ENCODE peak calls at places on chromosome 12, in eight cellular contexts. One of them, this sample, is unnamed.

GRCh38 chr12:128644664-128645296 is 179.0 kb downstream of the SLC15A4 start:
- DNase-seq in A549: peak
- DNase-seq in uterus: peak
- DNase-seq in ovary: no peak
- DNase-seq in IMR-90: no peak
- DNase-seq in body of pancreas: peak
- DNase-seq in heart left ventricle: no peak
- DNase-seq in stomach: peak
- DNase-seq in this sample: no peak

GRCh38 chr12:15532364-15532977 is 210.2 kb downstream of the PTPRO start:
- DNase-seq in heart left ventricle: no peak
- DNase-seq in body of pancreas: peak
- DNase-seq in A549: peak
- DNase-seq in uterus: no peak
- DNase-seq in ovary: no peak
- DNase-seq in IMR-90: peak
- DNase-seq in stomach: no peak
- DNase-seq in this sample: peak

GRCh38 chr12:100476013-100476751 is 2.5 kb downstream of the NR1H4 start:
- DNase-seq in body of pancreas: peak
- DNase-seq in IMR-90: no peak
- DNase-seq in A549: no peak
- DNase-seq in uterus: no peak
- DNase-seq in ovary: no peak
- DNase-seq in stomach: no peak
- DNase-seq in heart left ventricle: no peak
- DNase-seq in this sample: no peak

GRCh38 chr12:118773956-118774723 is 207.2 kb upstream of the SRRM4 start:
- DNase-seq in uterus: no peak
- DNase-seq in body of pancreas: no peak
- DNase-seq in A549: no peak
- DNase-seq in IMR-90: no peak
- DNase-seq in heart left ventricle: no peak
- DNase-seq in ovary: no peak
- DNase-seq in stomach: no peak
- DNase-seq in this sample: no peak

GRCh38 chr12:44717612-44718011 is 158.5 kb downstream of the NELL2 start:
- DNase-seq in body of pancreas: no peak
- DNase-seq in IMR-90: no peak
- DNase-seq in stomach: no peak
- DNase-seq in A549: no peak
- DNase-seq in ovary: no peak
- DNase-seq in heart left ventricle: no peak
- DNase-seq in uterus: no peak
- DNase-seq in this sample: no peak

GRCh38 chr12:60257063-60257462 is 661.2 kb downstream of the SLC16A7 start:
- DNase-seq in stomach: no peak
- DNase-seq in uterus: no peak
- DNase-seq in heart left ventricle: no peak
- DNase-seq in body of pancreas: no peak
- DNase-seq in A549: peak
- DNase-seq in IMR-90: peak
- DNase-seq in ovary: no peak
- DNase-seq in this sample: no peak

GRCh38 chr12:5254703-5255102 is 177.2 kb upstream of the NTF3 start:
- DNase-seq in stomach: no peak
- DNase-seq in ovary: no peak
- DNase-seq in heart left ventricle: no peak
- DNase-seq in body of pancreas: no peak
- DNase-seq in A549: no peak
- DNase-seq in uterus: no peak
- DNase-seq in IMR-90: no peak
- DNase-seq in this sample: no peak

GRCh38 chr12:124566181-124567034 is 1.0 kb downstream of the NCOR2 start:
- DNase-seq in heart left ventricle: peak
- DNase-seq in uterus: peak
- DNase-seq in stomach: peak
- DNase-seq in IMR-90: peak
- DNase-seq in ovary: peak
- DNase-seq in body of pancreas: peak
- DNase-seq in A549: peak
- DNase-seq in this sample: peak

GRCh38 chr12:132554857-132555630 is 55.3 kb downstream of the LRCOL1 start:
- DNase-seq in heart left ventricle: no peak
- DNase-seq in stomach: no peak
- DNase-seq in IMR-90: no peak
- DNase-seq in body of pancreas: peak
- DNase-seq in uterus: no peak
- DNase-seq in ovary: no peak
- DNase-seq in A549: peak
- DNase-seq in this sample: peak

GRCh38 chr12:76033116-76034001 is 1.8 kb upstream of the PHLDA1 start:
- DNase-seq in body of pancreas: no peak
- DNase-seq in A549: no peak
- DNase-seq in ovary: no peak
- DNase-seq in heart left ventricle: no peak
- DNase-seq in uterus: no peak
- DNase-seq in IMR-90: peak
- DNase-seq in stomach: no peak
- DNase-seq in this sample: peak

GRCh38 chr12:27822076-27822712 is 42.2 kb upstream of the MANSC4 start:
- DNase-seq in uterus: no peak
- DNase-seq in heart left ventricle: no peak
- DNase-seq in IMR-90: peak
- DNase-seq in body of pancreas: no peak
- DNase-seq in stomach: no peak
- DNase-seq in ovary: no peak
- DNase-seq in A549: peak
- DNase-seq in this sample: peak

GRCh38 chr12:124497658-124498057 is 69.8 kb downstream of the NCOR2 start:
- DNase-seq in ovary: no peak
- DNase-seq in body of pancreas: peak
- DNase-seq in A549: no peak
- DNase-seq in stomach: no peak
- DNase-seq in heart left ventricle: peak
- DNase-seq in IMR-90: peak
- DNase-seq in uterus: no peak
- DNase-seq in this sample: no peak

GRCh38 chr12:86137936-86138335 is 118.3 kb downstream of the MGAT4C start:
- DNase-seq in IMR-90: peak
- DNase-seq in stomach: no peak
- DNase-seq in body of pancreas: no peak
- DNase-seq in heart left ventricle: no peak
- DNase-seq in uterus: no peak
- DNase-seq in A549: peak
- DNase-seq in ovary: no peak
- DNase-seq in this sample: no peak

GRCh38 chr12:25121916-25122315 is 73.0 kb downstream of the DNAI7 start:
- DNase-seq in stomach: no peak
- DNase-seq in uterus: no peak
- DNase-seq in ovary: no peak
- DNase-seq in IMR-90: peak
- DNase-seq in body of pancreas: no peak
- DNase-seq in heart left ventricle: no peak
- DNase-seq in A549: no peak
- DNase-seq in this sample: no peak

GRCh38 chr12:51661199-51661598 is 70.2 kb downstream of the SCN8A start:
- DNase-seq in uterus: no peak
- DNase-seq in ovary: no peak
- DNase-seq in body of pancreas: no peak
- DNase-seq in A549: no peak
- DNase-seq in IMR-90: no peak
- DNase-seq in stomach: no peak
- DNase-seq in heart left ventricle: no peak
- DNase-seq in this sample: no peak
- TF ChIP-seq POLR2A in uterus: no peak
- TF ChIP-seq POLR2A in ovary: no peak
- TF ChIP-seq POLR2A in body of pancreas: no peak
- TF ChIP-seq POLR2A in A549: no peak
- TF ChIP-seq POLR2A in IMR-90: no peak
- TF ChIP-seq POLR2A in stomach: no peak
- TF ChIP-seq POLR2A in heart left ventricle: no peak
- TF ChIP-seq POLR2A in this sample: no peak

GRCh38 chr12:113162102-113163029 is 12.8 kb downstream of the CFAP73 start:
- DNase-seq in stomach: no peak
- DNase-seq in heart left ventricle: peak
- DNase-seq in IMR-90: peak
- DNase-seq in uterus: no peak
- DNase-seq in A549: no peak
- DNase-seq in body of pancreas: peak
- DNase-seq in ovary: no peak
- DNase-seq in this sample: no peak
- TF ChIP-seq POLR2A in stomach: no peak
- TF ChIP-seq POLR2A in heart left ventricle: no peak
- TF ChIP-seq POLR2A in IMR-90: no peak
- TF ChIP-seq POLR2A in uterus: no peak
- TF ChIP-seq POLR2A in A549: no peak
- TF ChIP-seq POLR2A in body of pancreas: no peak
- TF ChIP-seq POLR2A in ovary: no peak
- TF ChIP-seq POLR2A in this sample: no peak

DNA sequence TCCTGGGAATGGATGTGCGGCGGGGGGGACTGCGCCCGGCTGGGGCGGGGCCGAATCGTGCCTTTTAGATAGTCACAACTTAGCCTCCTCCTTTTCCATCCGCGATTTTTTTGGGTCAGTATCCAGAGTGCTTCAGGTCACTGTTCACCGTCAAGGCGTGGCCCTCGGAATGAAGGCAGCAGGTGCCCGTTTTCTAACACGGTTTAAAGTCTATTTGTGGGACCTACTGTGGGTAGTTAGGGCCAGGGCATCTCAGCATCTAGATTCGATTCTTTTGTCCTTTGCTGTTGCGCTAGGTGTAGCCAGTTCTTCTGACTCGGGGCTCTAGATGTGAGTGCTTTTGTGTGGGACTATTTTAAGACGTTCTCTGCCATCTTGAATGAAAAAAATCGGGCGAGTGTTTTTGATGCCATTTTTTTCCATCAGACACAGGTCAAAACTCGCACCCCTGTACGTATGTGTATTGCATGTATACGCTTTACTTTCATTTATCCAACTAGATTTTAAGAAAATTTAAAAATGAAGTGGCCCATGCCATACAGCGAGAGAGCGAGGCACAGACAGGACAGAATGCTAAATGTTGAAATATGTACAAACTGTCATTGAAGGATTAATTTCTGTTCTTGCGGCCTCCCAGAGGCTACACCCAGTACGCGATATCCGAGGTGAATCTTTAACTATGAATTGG is 701 bp downstream of the VEZT start:
- DNase-seq in uterus: peak
- DNase-seq in stomach: no peak
- DNase-seq in ovary: no peak
- DNase-seq in body of pancreas: peak
- DNase-seq in IMR-90: peak
- DNase-seq in heart left ventricle: no peak
- DNase-seq in A549: no peak
- DNase-seq in this sample: peak
- TF ChIP-seq POLR2A in uterus: no peak
- TF ChIP-seq POLR2A in stomach: no peak
- TF ChIP-seq POLR2A in ovary: no peak
- TF ChIP-seq POLR2A in body of pancreas: no peak
- TF ChIP-seq POLR2A in IMR-90: no peak
- TF ChIP-seq POLR2A in heart left ventricle: no peak
- TF ChIP-seq POLR2A in A549: no peak
- TF ChIP-seq POLR2A in this sample: no peak

DNA sequence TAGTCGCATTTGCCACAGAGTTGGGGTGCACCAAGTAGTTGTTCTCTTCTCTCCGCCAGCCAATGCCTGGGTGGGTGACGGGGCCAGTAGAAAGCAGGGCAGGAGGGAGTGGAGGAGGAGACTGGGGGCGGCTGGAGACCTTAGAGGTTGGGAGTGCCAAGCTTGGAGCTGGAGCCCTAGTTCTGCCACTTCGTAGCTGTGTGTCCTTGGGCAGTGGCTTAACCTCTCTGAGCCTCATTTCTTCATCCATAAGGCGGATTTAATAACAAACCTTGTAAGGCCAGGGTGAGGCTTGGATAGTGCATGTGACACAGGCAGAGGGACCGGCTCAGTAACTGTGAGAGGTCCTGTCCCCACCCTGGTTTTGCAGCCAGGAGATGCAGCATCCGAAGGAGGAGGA is 81.1 kb upstream of the LHX5 start:
- DNase-seq in uterus: no peak
- DNase-seq in heart left ventricle: no peak
- DNase-seq in stomach: no peak
- DNase-seq in IMR-90: no peak
- DNase-seq in A549: no peak
- DNase-seq in ovary: no peak
- DNase-seq in body of pancreas: no peak
- DNase-seq in this sample: no peak
- TF ChIP-seq POLR2A in uterus: no peak
- TF ChIP-seq POLR2A in heart left ventricle: no peak
- TF ChIP-seq POLR2A in stomach: no peak
- TF ChIP-seq POLR2A in IMR-90: no peak
- TF ChIP-seq POLR2A in A549: no peak
- TF ChIP-seq POLR2A in ovary: no peak
- TF ChIP-seq POLR2A in body of pancreas: no peak
- TF ChIP-seq POLR2A in this sample: no peak

GRCh38 chr12:109573029-109573913 is at the start of the genes MMAB and MVK:
- DNase-seq in heart left ventricle: peak
- DNase-seq in stomach: peak
- DNase-seq in body of pancreas: peak
- DNase-seq in IMR-90: peak
- DNase-seq in uterus: peak
- DNase-seq in A549: peak
- DNase-seq in ovary: peak
- DNase-seq in this sample: peak
- TF ChIP-seq POLR2A in heart left ventricle: peak
- TF ChIP-seq POLR2A in stomach: no peak
- TF ChIP-seq POLR2A in body of pancreas: peak
- TF ChIP-seq POLR2A in IMR-90: peak
- TF ChIP-seq POLR2A in uterus: peak
- TF ChIP-seq POLR2A in A549: peak
- TF ChIP-seq POLR2A in ovary: peak
- TF ChIP-seq POLR2A in this sample: peak

GRCh38 chr12:121802485-121802842 is 1.3 kb upstream of the SETD1B start:
- DNase-seq in ovary: no peak
- DNase-seq in A549: no peak
- DNase-seq in IMR-90: no peak
- DNase-seq in stomach: no peak
- DNase-seq in uterus: no peak
- DNase-seq in body of pancreas: no peak
- DNase-seq in heart left ventricle: no peak
- DNase-seq in this sample: no peak

GRCh38 chr12:121803861-121804416 is at the start of gene SETD1B:
- DNase-seq in body of pancreas: peak
- DNase-seq in A549: peak
- DNase-seq in ovary: peak
- DNase-seq in stomach: peak
- DNase-seq in uterus: peak
- DNase-seq in IMR-90: peak
- DNase-seq in heart left ventricle: peak
- DNase-seq in this sample: peak

GRCh38 chr12:121801601-121802484 is 2.0 kb upstream of the SETD1B start:
- DNase-seq in uterus: no peak
- DNase-seq in IMR-90: peak
- DNase-seq in body of pancreas: no peak
- DNase-seq in ovary: no peak
- DNase-seq in heart left ventricle: peak
- DNase-seq in stomach: no peak
- DNase-seq in A549: no peak
- DNase-seq in this sample: peak

GRCh38 chr12:121804417-121805111 is 755 bp downstream of the SETD1B start:
- DNase-seq in body of pancreas: peak
- DNase-seq in IMR-90: no peak
- DNase-seq in heart left ventricle: peak
- DNase-seq in uterus: peak
- DNase-seq in A549: peak
- DNase-seq in ovary: no peak
- DNase-seq in stomach: no peak
- DNase-seq in this sample: peak

GRCh38 chr12:121802843-121803698 is 738 bp upstream of the SETD1B start:
- DNase-seq in stomach: peak
- DNase-seq in ovary: peak
- DNase-seq in A549: peak
- DNase-seq in body of pancreas: peak
- DNase-seq in uterus: peak
- DNase-seq in heart left ventricle: peak
- DNase-seq in IMR-90: peak
- DNase-seq in this sample: peak
- TF ChIP-seq POLR2A in stomach: peak
- TF ChIP-seq POLR2A in ovary: peak
- TF ChIP-seq POLR2A in A549: peak
- TF ChIP-seq POLR2A in body of pancreas: peak
- TF ChIP-seq POLR2A in uterus: peak
- TF ChIP-seq POLR2A in heart left ventricle: peak
- TF ChIP-seq POLR2A in IMR-90: peak
- TF ChIP-seq POLR2A in this sample: peak